ENCODE peak calls at places on chromosomes 13 and 19, in nine cellular contexts. One of them, this sample, is unnamed. For H3K27me3 and H3K4me1, the result is how much of the 10 kb centered on the place peaks cover.

GRCh38 chr19:35739275-35740107 is 2.8 kb downstream of the IGFLR1 start:
- DNase-seq in CD8-positive, alpha-beta memory T cell: no peak
- DNase-seq in pancreas: peak
- DNase-seq in Peyer's patch: no peak
- DNase-seq in DND-41: no peak
- DNase-seq in ovary: peak
- DNase-seq in A673: no peak
- DNase-seq in uterus: no peak
- DNase-seq in stomach: no peak
- DNase-seq in this sample: no peak

GRCh38 chr13:98749501-98749900 is 3.0 kb downstream of the SLC15A1 start:
- DNase-seq in CD8-positive, alpha-beta memory T cell: no peak
- DNase-seq in pancreas: no peak
- DNase-seq in Peyer's patch: no peak
- DNase-seq in DND-41: no peak
- DNase-seq in ovary: no peak
- DNase-seq in A673: no peak
- DNase-seq in uterus: no peak
- DNase-seq in stomach: no peak
- DNase-seq in this sample: no peak

GRCh38 chr13:49997935-49998334 is 1.1 kb downstream of the TRIM13 start:
- DNase-seq in CD8-positive, alpha-beta memory T cell: no peak
- DNase-seq in pancreas: no peak
- DNase-seq in Peyer's patch: no peak
- DNase-seq in DND-41: no peak
- DNase-seq in ovary: no peak
- DNase-seq in A673: no peak
- DNase-seq in uterus: no peak
- DNase-seq in stomach: no peak
- DNase-seq in this sample: no peak

GRCh38 chr19:19997656-19998268 is 41.5 kb downstream of the ZNF682 start:
- DNase-seq in CD8-positive, alpha-beta memory T cell: peak
- DNase-seq in pancreas: peak
- DNase-seq in Peyer's patch: no peak
- DNase-seq in DND-41: peak
- DNase-seq in ovary: no peak
- DNase-seq in A673: peak
- DNase-seq in uterus: peak
- DNase-seq in stomach: peak
- DNase-seq in this sample: no peak

GRCh38 chr19:43773725-43774102 is 7.1 kb downstream of the KCNN4 start:
- DNase-seq in CD8-positive, alpha-beta memory T cell: no peak
- DNase-seq in pancreas: no peak
- DNase-seq in Peyer's patch: no peak
- DNase-seq in DND-41: no peak
- DNase-seq in ovary: no peak
- DNase-seq in A673: no peak
- DNase-seq in uterus: no peak
- DNase-seq in stomach: no peak
- DNase-seq in this sample: no peak

GRCh38 chr19:46975918-46976782 is 43.5 kb upstream of the NPAS1 start:
- DNase-seq in CD8-positive, alpha-beta memory T cell: no peak
- DNase-seq in pancreas: peak
- DNase-seq in Peyer's patch: peak
- DNase-seq in DND-41: no peak
- DNase-seq in ovary: peak
- DNase-seq in A673: peak
- DNase-seq in uterus: peak
- DNase-seq in stomach: peak
- DNase-seq in this sample: no peak

GRCh38 chr13:66154981-66155380 is 1075.2 kb downstream of the PCDH9 start:
- DNase-seq in CD8-positive, alpha-beta memory T cell: no peak
- DNase-seq in pancreas: no peak
- DNase-seq in Peyer's patch: no peak
- DNase-seq in DND-41: no peak
- DNase-seq in ovary: no peak
- DNase-seq in A673: peak
- DNase-seq in uterus: no peak
- DNase-seq in stomach: no peak
- DNase-seq in this sample: no peak

GRCh38 chr19:43560687-43561086 is 14.6 kb downstream of the XRCC1 start:
- DNase-seq in CD8-positive, alpha-beta memory T cell: no peak
- DNase-seq in pancreas: no peak
- DNase-seq in Peyer's patch: no peak
- DNase-seq in DND-41: no peak
- DNase-seq in ovary: no peak
- DNase-seq in A673: no peak
- DNase-seq in uterus: no peak
- DNase-seq in stomach: no peak
- DNase-seq in this sample: no peak

GRCh38 chr13:90414691-90415596 is 932.5 kb upstream of the MIR17HG start:
- DNase-seq in CD8-positive, alpha-beta memory T cell: no peak
- DNase-seq in pancreas: no peak
- DNase-seq in Peyer's patch: no peak
- DNase-seq in DND-41: no peak
- DNase-seq in ovary: no peak
- DNase-seq in A673: peak
- DNase-seq in uterus: no peak
- DNase-seq in stomach: no peak
- DNase-seq in this sample: no peak

GRCh38 chr19:16679811-16680210 is 18.9 kb downstream of the TMEM38A start:
- DNase-seq in CD8-positive, alpha-beta memory T cell: no peak
- DNase-seq in pancreas: no peak
- DNase-seq in Peyer's patch: no peak
- DNase-seq in DND-41: no peak
- DNase-seq in ovary: no peak
- DNase-seq in A673: no peak
- DNase-seq in uterus: no peak
- DNase-seq in stomach: no peak
- DNase-seq in this sample: no peak

GRCh38 chr19:58042709-58043340 is 9.0 kb downstream of the ZSCAN1 start:
- DNase-seq in CD8-positive, alpha-beta memory T cell: no peak
- DNase-seq in pancreas: no peak
- DNase-seq in Peyer's patch: no peak
- DNase-seq in DND-41: no peak
- DNase-seq in ovary: no peak
- DNase-seq in A673: no peak
- DNase-seq in uterus: no peak
- DNase-seq in stomach: no peak
- DNase-seq in this sample: no peak

GRCh38 chr13:105428816-105429215 is 1106.6 kb downstream of the EFNB2 start:
- DNase-seq in CD8-positive, alpha-beta memory T cell: no peak
- DNase-seq in pancreas: no peak
- DNase-seq in Peyer's patch: no peak
- DNase-seq in DND-41: no peak
- DNase-seq in ovary: no peak
- DNase-seq in A673: no peak
- DNase-seq in uterus: no peak
- DNase-seq in stomach: no peak
- DNase-seq in this sample: no peak

GRCh38 chr19:49361438-49362047 is 673 bp downstream of the TEAD2 start:
- DNase-seq in CD8-positive, alpha-beta memory T cell: no peak
- DNase-seq in pancreas: peak
- DNase-seq in Peyer's patch: peak
- DNase-seq in DND-41: no peak
- DNase-seq in ovary: peak
- DNase-seq in A673: peak
- DNase-seq in uterus: peak
- DNase-seq in stomach: peak
- DNase-seq in this sample: peak

GRCh38 chr19:2283835-2284507 is 2.0 kb upstream of the PEAK3 start:
- DNase-seq in CD8-positive, alpha-beta memory T cell: no peak
- DNase-seq in pancreas: no peak
- DNase-seq in Peyer's patch: no peak
- DNase-seq in DND-41: no peak
- DNase-seq in ovary: no peak
- DNase-seq in A673: no peak
- DNase-seq in uterus: no peak
- DNase-seq in stomach: no peak
- DNase-seq in this sample: no peak
- H3K27me3 ChIP-seq in CD8-positive, alpha-beta memory T cell: under half
- H3K27me3 ChIP-seq in pancreas: under half
- H3K27me3 ChIP-seq in Peyer's patch: under half
- H3K27me3 ChIP-seq in DND-41: under half
- H3K27me3 ChIP-seq in ovary: under half
- H3K27me3 ChIP-seq in A673: under half
- H3K27me3 ChIP-seq in uterus: under half
- H3K27me3 ChIP-seq in stomach: under half
- H3K27me3 ChIP-seq in this sample: under half

GRCh38 chr19:6535558-6536137 is 4.8 kb downstream of the TNFSF9 start:
- DNase-seq in CD8-positive, alpha-beta memory T cell: no peak
- DNase-seq in pancreas: no peak
- DNase-seq in Peyer's patch: no peak
- DNase-seq in DND-41: no peak
- DNase-seq in ovary: no peak
- DNase-seq in A673: no peak
- DNase-seq in uterus: no peak
- DNase-seq in stomach: no peak
- DNase-seq in this sample: no peak

GRCh38 chr19:6534451-6535093 is 3.7 kb downstream of the TNFSF9 start:
- DNase-seq in CD8-positive, alpha-beta memory T cell: no peak
- DNase-seq in pancreas: no peak
- DNase-seq in Peyer's patch: no peak
- DNase-seq in DND-41: no peak
- DNase-seq in ovary: no peak
- DNase-seq in A673: no peak
- DNase-seq in uterus: no peak
- DNase-seq in stomach: no peak
- DNase-seq in this sample: no peak

GRCh38 chr19:6533000-6533328 is 2.1 kb downstream of the TNFSF9 start:
- DNase-seq in CD8-positive, alpha-beta memory T cell: no peak
- DNase-seq in pancreas: no peak
- DNase-seq in Peyer's patch: no peak
- DNase-seq in DND-41: no peak
- DNase-seq in ovary: no peak
- DNase-seq in A673: no peak
- DNase-seq in uterus: no peak
- DNase-seq in stomach: no peak
- DNase-seq in this sample: peak

GRCh38 chr19:6532244-6532999 is 1.6 kb downstream of the TNFSF9 start:
- DNase-seq in CD8-positive, alpha-beta memory T cell: no peak
- DNase-seq in pancreas: no peak
- DNase-seq in Peyer's patch: peak
- DNase-seq in DND-41: no peak
- DNase-seq in ovary: no peak
- DNase-seq in A673: no peak
- DNase-seq in uterus: no peak
- DNase-seq in stomach: no peak
- DNase-seq in this sample: peak

GRCh38 chr19:6533746-6534418 is 3.1 kb downstream of the TNFSF9 start:
- DNase-seq in CD8-positive, alpha-beta memory T cell: no peak
- DNase-seq in pancreas: no peak
- DNase-seq in Peyer's patch: no peak
- DNase-seq in DND-41: no peak
- DNase-seq in ovary: no peak
- DNase-seq in A673: no peak
- DNase-seq in uterus: no peak
- DNase-seq in stomach: no peak
- DNase-seq in this sample: no peak
- H3K4me3 ChIP-seq in CD8-positive, alpha-beta memory T cell: no peak
- H3K4me3 ChIP-seq in pancreas: no peak
- H3K4me3 ChIP-seq in Peyer's patch: no peak
- H3K4me3 ChIP-seq in DND-41: no peak
- H3K4me3 ChIP-seq in ovary: no peak
- H3K4me3 ChIP-seq in A673: no peak
- H3K4me3 ChIP-seq in uterus: no peak
- H3K4me3 ChIP-seq in stomach: no peak
- H3K4me3 ChIP-seq in this sample: no peak

GRCh38 chr19:34182125-34182524 is 9.8 kb downstream of the LSM14A start:
- DNase-seq in CD8-positive, alpha-beta memory T cell: no peak
- DNase-seq in pancreas: no peak
- DNase-seq in Peyer's patch: no peak
- DNase-seq in DND-41: no peak
- DNase-seq in ovary: no peak
- DNase-seq in A673: no peak
- DNase-seq in uterus: no peak
- DNase-seq in stomach: no peak
- DNase-seq in this sample: no peak

GRCh38 chr19:34180709-34181108 is 8.4 kb downstream of the LSM14A start:
- DNase-seq in CD8-positive, alpha-beta memory T cell: no peak
- DNase-seq in pancreas: no peak
- DNase-seq in Peyer's patch: no peak
- DNase-seq in DND-41: no peak
- DNase-seq in ovary: no peak
- DNase-seq in A673: no peak
- DNase-seq in uterus: no peak
- DNase-seq in stomach: no peak
- DNase-seq in this sample: no peak

GRCh38 chr19:34179066-34179465 is 6.8 kb downstream of the LSM14A start:
- DNase-seq in CD8-positive, alpha-beta memory T cell: no peak
- DNase-seq in pancreas: no peak
- DNase-seq in Peyer's patch: no peak
- DNase-seq in DND-41: no peak
- DNase-seq in ovary: no peak
- DNase-seq in A673: no peak
- DNase-seq in uterus: no peak
- DNase-seq in stomach: no peak
- DNase-seq in this sample: no peak

GRCh38 chr19:34181111-34181864 is 9.0 kb downstream of the LSM14A start:
- DNase-seq in CD8-positive, alpha-beta memory T cell: no peak
- DNase-seq in pancreas: no peak
- DNase-seq in Peyer's patch: no peak
- DNase-seq in DND-41: no peak
- DNase-seq in ovary: no peak
- DNase-seq in A673: no peak
- DNase-seq in uterus: no peak
- DNase-seq in stomach: no peak
- DNase-seq in this sample: no peak

DNA sequence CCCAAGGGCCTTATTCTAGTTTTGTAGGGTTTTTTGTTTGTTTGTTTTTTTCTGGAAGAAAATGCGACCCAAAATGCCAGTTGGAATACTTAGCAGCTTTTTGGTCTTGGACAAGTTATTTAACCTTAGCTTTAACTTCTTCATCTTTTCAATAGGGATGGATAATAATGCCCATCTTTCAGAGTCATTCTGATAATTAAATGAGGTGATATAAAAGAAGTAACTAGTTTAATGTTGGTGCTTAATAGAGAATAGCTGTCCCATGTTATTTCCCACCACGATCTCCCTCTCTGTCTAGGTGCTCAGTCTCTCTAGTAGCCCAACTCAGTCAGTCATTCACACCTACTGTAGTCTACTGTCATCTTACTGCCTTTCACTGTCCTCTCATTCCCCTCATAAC is 8.0 kb downstream of the LSM14A start:
- DNase-seq in CD8-positive, alpha-beta memory T cell: no peak
- DNase-seq in pancreas: no peak
- DNase-seq in Peyer's patch: no peak
- DNase-seq in DND-41: no peak
- DNase-seq in ovary: no peak
- DNase-seq in A673: no peak
- DNase-seq in uterus: no peak
- DNase-seq in stomach: no peak
- DNase-seq in this sample: no peak
- H3K4me1 ChIP-seq in CD8-positive, alpha-beta memory T cell: half or more
- H3K4me1 ChIP-seq in pancreas: half or more
- H3K4me1 ChIP-seq in Peyer's patch: half or more
- H3K4me1 ChIP-seq in DND-41: under half
- H3K4me1 ChIP-seq in ovary: under half
- H3K4me1 ChIP-seq in A673: half or more
- H3K4me1 ChIP-seq in uterus: under half
- H3K4me1 ChIP-seq in stomach: half or more
- H3K4me1 ChIP-seq in this sample: under half

GRCh38 chr19:51138549-51138979 is 3.5 kb upstream of the SIGLEC7 start:
- DNase-seq in CD8-positive, alpha-beta memory T cell: no peak
- DNase-seq in pancreas: no peak
- DNase-seq in Peyer's patch: no peak
- DNase-seq in DND-41: no peak
- DNase-seq in ovary: no peak
- DNase-seq in A673: no peak
- DNase-seq in uterus: no peak
- DNase-seq in stomach: peak
- DNase-seq in this sample: no peak
- H3K27me3 ChIP-seq in CD8-positive, alpha-beta memory T cell: under half
- H3K27me3 ChIP-seq in pancreas: under half
- H3K27me3 ChIP-seq in Peyer's patch: under half
- H3K27me3 ChIP-seq in DND-41: under half
- H3K27me3 ChIP-seq in ovary: under half
- H3K27me3 ChIP-seq in A673: under half
- H3K27me3 ChIP-seq in uterus: under half
- H3K27me3 ChIP-seq in stomach: under half
- H3K27me3 ChIP-seq in this sample: under half

This sample was measured in HAP-1.